ENCODE peak calls at places on chromosomes 13 and 19, in four cellular contexts. V is activated T-cell treated with anti-CD3 and anti-CD28 coated beads, Interleukin-2, amount 50 U/mL, for 72 hours; M is tibial artery; O is SK-MEL-5. R is an unnamed sample.

GRCh38 chr13:42054798-42055499 is 6.5 kb downstream of the DGKH start:
- DNase-seq in O (no peak), M (no peak), V (no peak), R (no peak)

GRCh38 chr19:35292421-35292820 is 460 bp downstream of the MAG start:
- DNase-seq in M (no peak), O (no peak), V (no peak), R (no peak)

GRCh38 chr13:97223711-97224461 is 1.8 kb downstream of the MBNL2 start:
- DNase-seq in V (peak; percentile 14), M (peak; percentile 72), O (peak; percentile 45), R (no peak)

GRCh38 chr13:31199527-31199848 is 287 bp upstream of the B3GLCT start:
- DNase-seq in V (no peak), O (no peak), M (no peak), R (no peak)

GRCh38 chr13:45522571-45522970 is 57.8 kb downstream of the COG3 start:
- DNase-seq in O (peak; percentile 20), V (no peak), M (no peak), R (no peak)

GRCh38 chr13:20908714-20909497 is 6.4 kb upstream of the XPO4 start:
- DNase-seq in V (no peak), O (no peak), M (no peak), R (no peak)

GRCh38 chr19:15432018-15432494 is 13.3 kb upstream of the AKAP8L start:
- DNase-seq in M (no peak), V (peak; percentile 39), O (no peak), R (no peak)

GRCh38 chr19:1057185-1057857 is 9.6 kb upstream of the ARHGAP45 start:
- DNase-seq in O (peak; percentile 35), M (no peak), V (no peak), R (no peak)

GRCh38 chr13:26585136-26585535 is 27.7 kb downstream of the WASF3 start:
- DNase-seq in M (no peak), O (no peak), V (no peak), R (no peak)

GRCh38 chr13:29996316-29996715 is 145.9 kb upstream of the UBL3 start:
- DNase-seq in O (no peak), M (no peak), V (no peak), R (no peak)

GRCh38 chr19:38434549-38435051 is 1.1 kb downstream of the RYR1 start:
- DNase-seq in M (peak; percentile 50), O (no peak), V (no peak), R (peak; percentile 22)

GRCh38 chr13:98774776-98775175 is 22.3 kb upstream of the SLC15A1 start:
- DNase-seq in O (no peak), V (no peak), M (no peak), R (no peak)

GRCh38 chr13:112771139-112771876 is 81.5 kb downstream of the ATP11A start:
- DNase-seq in M (no peak), O (no peak), V (no peak), R (no peak)

GRCh38 chr19:16268676-16269319 is 55.8 kb upstream of the KLF2 start:
- DNase-seq in M (no peak), V (peak; percentile 17), O (no peak), R (no peak)

GRCh38 chr13:41015920-41016319 is 3.2 kb downstream of the ELF1 start:
- DNase-seq in O (no peak), M (no peak), V (no peak), R (no peak)

GRCh38 chr13:50687545-50687944 is 155.9 kb downstream of the DLEU7 start:
- DNase-seq in M (no peak), V (no peak), O (no peak), R (no peak)

GRCh38 chr13:76009491-76009890 is 373.4 kb downstream of the LMO7 start:
- DNase-seq in V (no peak), M (no peak), O (no peak), R (no peak)